ENCODE peak calls at places on chromosomes 6 and 20, in six cellular contexts. S is DND-41; D is CD4-positive, alpha-beta T cell; L is effector memory CD8-positive, alpha-beta T cell; K is Right ventricle myocardium superior; V is stimulated activated naive CD8-positive, alpha-beta T cell treated with anti-CD3 and anti-CD28 coated beads, Interleukin-15, Interleukin-2, amounts not matched to agents 100 U/mL and 50 U/mL, for 24 hours. X is an unnamed sample.

GRCh38 chr6:127457444-127458064 is 1.6 kb downstream of the KIAA0408 start:
- ATAC-seq in S (no peak), L (no peak), V (no peak), D (no peak), K (peak), X (no peak)

GRCh38 chr6:156821707-156822106 is 44.5 kb downstream of the ARID1B start:
- ATAC-seq in K (no peak), S (no peak), V (no peak), L (no peak), D (no peak), X (no peak)

GRCh38 chr6:25312034-25312620 is 33.0 kb downstream of the CARMIL1 start:
- ATAC-seq in S (no peak), L (no peak), K (peak), V (no peak), D (no peak), X (no peak)

GRCh38 chr20:6008254-6008653 is 45.6 kb downstream of the LRRN4 start:
- ATAC-seq in S (no peak), L (no peak), K (peak), V (no peak), D (no peak), X (no peak)

GRCh38 chr6:156423075-156423474 is 354.1 kb upstream of the ARID1B start:
- ATAC-seq in S (peak), D (peak), V (no peak), K (no peak), L (peak), X (no peak)

GRCh38 chr6:71478834-71479541 is 190.4 kb downstream of the OGFRL1 start:
- ATAC-seq in S (no peak), V (no peak), L (no peak), D (no peak), K (peak), X (no peak)

GRCh38 chr6:152225231-152225934 is 411.8 kb downstream of the SYNE1 start:
- ATAC-seq in V (no peak), S (no peak), L (no peak), D (no peak), K (peak), X (no peak)

GRCh38 chr6:11744753-11745152 is 33.9 kb downstream of the ADTRP start:
- ATAC-seq in S (no peak), L (no peak), K (peak), D (no peak), V (no peak), X (no peak)

GRCh38 chr20:58837717-58838116 is 13.0 kb downstream of the GNAS-AS1 start:
- ATAC-seq in V (peak), D (no peak), L (peak), S (no peak), K (no peak), X (no peak)

GRCh38 chr20:20439602-20440001 is 71.7 kb downstream of the INSM1 start:
- ATAC-seq in L (no peak), D (no peak), S (no peak), K (no peak), V (no peak), X (no peak)

GRCh38 chr6:162546905-162547304 is 180.7 kb downstream of the PRKN start:
- ATAC-seq in L (no peak), V (no peak), D (no peak), S (no peak), K (no peak), X (no peak)

GRCh38 chr6:166972101-166972500 is 15.8 kb upstream of the RNASET2 start:
- ATAC-seq in V (no peak), S (no peak), K (no peak), L (no peak), D (no peak), X (no peak)

GRCh38 chr6:30877419-30878262 is 6.7 kb upstream of the DDR1 start:
- ATAC-seq in V (peak), L (peak), K (peak), D (peak), S (peak), X (peak)

GRCh38 chr6:161153725-161154124 is 120.1 kb downstream of the AGPAT4 start:
- ATAC-seq in S (no peak), L (no peak), D (no peak), V (no peak), K (no peak), X (no peak)

GRCh38 chr6:107618672-107619071 is 128.8 kb downstream of the SOBP start:
- ATAC-seq in L (peak), V (peak), D (peak), S (peak), K (no peak), X (peak)

GRCh38 chr6:128848169-128848935 is 34.6 kb upstream of the LAMA2 start:
- ATAC-seq in D (no peak), K (peak), V (no peak), S (no peak), L (no peak), X (no peak)

GRCh38 chr20:4245542-4245941 is 230.2 kb upstream of the RNF24 start:
- ATAC-seq in K (no peak), V (no peak), D (no peak), L (no peak), S (no peak), X (no peak)

GRCh38 chr20:16314722-16315121 is 258.5 kb downstream of the KIF16B start:
- ATAC-seq in D (no peak), K (no peak), V (no peak), S (no peak), L (no peak), X (no peak)